ENCODE peak calls at places on chromosomes 3 and 15, in seven cellular contexts. A is AG09319, Z is nucleus accumbens, W is occipital lobe, R is putamen, J is anterior cingulate cortex, B is HS-27A. N is an unnamed sample.

GRCh38 chr3:129688310-129688895 is 81.9 kb upstream of the PLXND1 start:
- DNase-seq in R (peak; percentile 91), A (peak; percentile 25), B (no peak), Z (peak; percentile 74), J (peak; percentile 84), W (peak; percentile 83), N (peak; percentile 97)

GRCh38 chr15:99998661-99999101 is 265.4 kb upstream of the LYSMD4 start:
- DNase-seq in J (no peak), R (no peak), W (no peak), Z (no peak), A (no peak), B (no peak), N (no peak)

GRCh38 chr3:22377421-22377820 is 626.4 kb upstream of the ZNF385D start:
- DNase-seq in W (no peak), R (no peak), J (no peak), B (peak; percentile 35), Z (no peak), A (no peak), N (no peak)

GRCh38 chr15:39591141-39591895 is 10.4 kb downstream of the THBS1 start:
- DNase-seq in R (no peak), Z (no peak), W (no peak), J (no peak), A (peak; percentile 36), B (no peak), N (no peak)

GRCh38 chr3:14532691-14533456 is 7.3 kb downstream of the GRIP2 start:
- DNase-seq in W (no peak), A (no peak), B (no peak), J (no peak), Z (no peak), R (no peak), N (no peak)

GRCh38 chr15:34336333-34336732 is 1.2 kb downstream of the SLC12A6 start:
- DNase-seq in R (no peak), W (no peak), J (no peak), A (no peak), B (no peak), Z (no peak), N (no peak)

GRCh38 chr15:31523027-31523654 is 196.5 kb downstream of the KLF13 start:
- DNase-seq in A (no peak), R (no peak), Z (no peak), B (no peak), J (no peak), W (no peak), N (no peak)

GRCh38 chr3:12444582-12445468 is 39.5 kb upstream of the TSEN2 start:
- DNase-seq in A (no peak), B (no peak), W (no peak), Z (no peak), R (no peak), J (no peak), N (no peak)

GRCh38 chr3:101518421-101518871 is 5.4 kb upstream of the SENP7 start:
- DNase-seq in R (no peak), B (no peak), J (no peak), A (no peak), W (no peak), Z (no peak), N (no peak)

GRCh38 chr15:60237411-60237810 is 160.4 kb downstream of the ANXA2 start:
- DNase-seq in A (no peak), R (no peak), J (no peak), W (no peak), B (no peak), Z (no peak), N (no peak)

N was measured in pons.